ENCODE peak calls at places on chromosomes 12 and 14, in five cellular contexts. S is AG10803, C is thoracic aorta, Q is progenitor cell of endocrine pancreas, U is GM13976. M is an unnamed sample.
A peak's percentile ranks its signal among the peaks of the same experiment; 100 is the strongest.

GRCh38 chr14:105858676-105859025 is 332.3 kb downstream of the TMEM121 start:
- DNase-seq in S (no peak), C (no peak), Q (no peak), U (peak; percentile 0), M (peak; percentile 19)

GRCh38 chr12:22029991-22030390 is 16.0 kb upstream of the CMAS start:
- DNase-seq in S (no peak), C (no peak), Q (no peak), U (no peak), M (no peak)

GRCh38 chr12:5395443-5396401 is 36.2 kb upstream of the NTF3 start:
- DNase-seq in S (no peak), C (no peak), Q (no peak), U (no peak), M (no peak)

GRCh38 chr14:106843951-106844483 is 1317.6 kb downstream of the TMEM121 start:
- DNase-seq in S (no peak), C (no peak), Q (no peak), U (peak; percentile 50), M (no peak)

GRCh38 chr14:78325911-78326310 is 155.7 kb downstream of the NRXN3 start:
- DNase-seq in S (no peak), C (no peak), Q (no peak), U (no peak), M (no peak)

GRCh38 chr12:11825278-11825677 is 175.8 kb downstream of the ETV6 start:
- DNase-seq in S (no peak), C (no peak), Q (no peak), U (no peak), M (no peak)

GRCh38 chr14:80213602-80214001 is 2.3 kb upstream of the DIO2 start:
- DNase-seq in S (peak; percentile 87), C (no peak), Q (no peak), U (peak; percentile 24), M (no peak)

GRCh38 chr12:5599378-5599777 is 167.5 kb downstream of the NTF3 start:
- DNase-seq in S (no peak), C (no peak), Q (no peak), U (no peak), M (no peak)

GRCh38 chr12:607541-608001 is 55.7 kb downstream of the NINJ2 start:
- DNase-seq in S (no peak), C (no peak), Q (no peak), U (no peak), M (no peak)

GRCh38 chr12:3145546-3146310 is 68.5 kb downstream of the TSPAN9 start:
- DNase-seq in S (no peak), C (no peak), Q (no peak), U (no peak), M (no peak)

GRCh38 chr12:118299791-118300460 is 72.8 kb downstream of the TAOK3 start:
- DNase-seq in S (no peak), C (no peak), Q (no peak), U (no peak), M (no peak)

GRCh38 chr12:78866518-78866917 is 1.9 kb downstream of the SYT1 start:
- DNase-seq in S (no peak), C (no peak), Q (no peak), U (no peak), M (no peak)

GRCh38 chr12:98085360-98085759 is 430.0 kb upstream of the TMPO start:
- DNase-seq in S (no peak), C (no peak), Q (no peak), U (no peak), M (no peak)

GRCh38 chr14:79161576-79161975 is 991.4 kb downstream of the NRXN3 start:
- DNase-seq in S (peak; percentile 1), C (no peak), Q (peak; percentile 37), U (no peak), M (peak; percentile 71)

GRCh38 chr14:58978336-58978735 is 210.1 kb upstream of the DAAM1 start:
- DNase-seq in S (peak; percentile 41), C (no peak), Q (no peak), U (no peak), M (no peak)

GRCh38 chr12:28027947-28028724 is 55.6 kb upstream of the PTHLH start:
- DNase-seq in S (no peak), C (no peak), Q (no peak), U (no peak), M (no peak)

GRCh38 chr14:76742185-76742584 is 19.1 kb upstream of the VASH1 start:
- DNase-seq in S (no peak), C (no peak), Q (no peak), U (no peak), M (no peak)

GRCh38 chr12:130992979-130993538 is 39.4 kb downstream of the ADGRD1 start:
- DNase-seq in S (no peak), C (no peak), Q (no peak), U (no peak), M (no peak)

GRCh38 chr12:5480953-5481300 is 49.0 kb downstream of the NTF3 start:
- DNase-seq in S (no peak), C (no peak), Q (no peak), U (no peak), M (no peak)

GRCh38 chr12:15858348-15858747 is 23.8 kb upstream of the STRAP start:
- DNase-seq in S (no peak), C (no peak), Q (no peak), U (no peak), M (no peak)

GRCh38 chr12:21551811-21552469 is 25.8 kb downstream of the SPX start:
- DNase-seq in S (no peak), C (no peak), Q (no peak), U (no peak), M (no peak)

GRCh38 chr12:95884998-95885397 is 26.2 kb downstream of the SNRPF start:
- DNase-seq in S (no peak), C (no peak), Q (no peak), U (no peak), M (no peak)

GRCh38 chr12:11765817-11766794 is 116.6 kb downstream of the ETV6 start:
- DNase-seq in S (peak; percentile 89), C (no peak), Q (no peak), U (peak; percentile 55), M (peak; percentile 67)

GRCh38 chr12:106645074-106645421 is 62.2 kb downstream of the RFX4 start:
- DNase-seq in S (no peak), C (no peak), Q (no peak), U (no peak), M (no peak)

GRCh38 chr12:101200824-101201223 is 9.2 kb downstream of the SLC5A8 start:
- DNase-seq in S (no peak), C (no peak), Q (no peak), U (no peak), M (no peak)

GRCh38 chr14:34539407-34540180 is at the start of gene EAPP:
- DNase-seq in S (peak; percentile 97), C (peak; percentile 94), Q (peak; percentile 94), U (peak; percentile 97), M (peak; percentile 91)

GRCh38 chr12:57268264-57268663 is 17.3 kb upstream of the STAC3 start:
- DNase-seq in S (no peak), C (no peak), Q (no peak), U (no peak), M (no peak)

GRCh38 chr12:45232771-45233372 is 17.0 kb downstream of the ANO6 start:
- DNase-seq in S (peak; percentile 95), C (peak; percentile 51), Q (no peak), U (no peak), M (no peak)

DNA sequence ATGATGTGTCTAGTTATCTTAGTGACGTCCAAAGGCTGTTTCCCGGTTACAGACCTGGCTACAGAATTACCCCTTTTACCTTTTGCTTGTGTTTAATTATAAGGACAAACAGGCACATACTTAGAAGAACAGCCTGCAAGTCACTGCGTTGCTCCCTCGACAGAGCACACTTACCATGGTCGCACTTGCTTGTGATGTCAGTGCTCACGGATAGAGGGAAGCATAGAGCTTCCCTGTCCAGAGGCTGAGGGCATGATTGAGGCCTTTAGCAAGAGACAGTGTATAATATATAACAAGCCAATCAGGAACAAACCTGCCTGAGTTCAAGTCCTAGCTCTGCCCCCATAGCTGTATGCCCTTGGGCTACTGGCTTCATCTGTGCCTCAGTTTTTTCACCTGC is 73.2 kb upstream of the SCN8A start:
- DNase-seq in S (no peak), C (no peak), Q (no peak), U (no peak), M (no peak)
- TF ChIP-seq CTCF in S (peak; percentile 9), C (no peak), Q (no peak), U (no peak), M (no peak)

GRCh38 chr12:26126340-26127284 is 1.8 kb upstream of the BHLHE41 start:
- DNase-seq in S (peak; percentile 85), C (peak; percentile 27), Q (peak; percentile 82), U (peak; percentile 68), M (peak; percentile 81)
- TF ChIP-seq CTCF in S (no peak), C (peak; percentile 12), Q (no peak), U (no peak), M (no peak)

DNA sequence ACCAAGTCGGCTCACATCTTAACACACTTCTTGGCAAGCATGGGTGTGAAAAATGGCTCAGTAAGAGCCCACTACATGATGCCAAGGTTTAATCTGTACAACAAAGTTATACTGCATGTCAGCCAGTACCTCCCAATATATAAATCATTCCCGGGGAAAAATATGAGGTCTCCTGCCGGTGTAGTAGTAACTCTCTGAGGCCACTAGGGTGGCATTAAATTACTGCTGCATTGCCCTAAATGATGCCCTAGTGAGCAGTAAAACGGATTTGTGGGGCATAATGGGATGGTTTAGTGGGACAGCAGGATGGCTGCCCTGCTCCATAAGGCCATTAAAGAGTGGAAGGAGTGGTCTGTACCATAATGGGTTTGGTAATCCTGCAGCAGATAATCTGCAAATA is 267.7 kb downstream of the MED13L start:
- DNase-seq in S (no peak), C (no peak), Q (no peak), U (no peak), M (no peak)
- TF ChIP-seq CTCF in S (peak; percentile 31), C (peak; percentile 27), Q (peak; percentile 42), U (no peak), M (peak; percentile 50)

GRCh38 chr14:57390037-57390805 is at the start of gene NAA30:
- DNase-seq in S (peak; percentile 93), C (peak; percentile 84), Q (peak; percentile 91), U (peak; percentile 93), M (peak; percentile 86)

GRCh38 chr14:57392830-57393229 is 2.4 kb downstream of the NAA30 start:
- DNase-seq in S (no peak), C (no peak), Q (no peak), U (no peak), M (no peak)

GRCh38 chr14:57391609-57392195 is 1.3 kb downstream of the NAA30 start:
- DNase-seq in S (no peak), C (no peak), Q (no peak), U (no peak), M (no peak)

GRCh38 chr14:57389646-57390036 is 745 bp upstream of the NAA30 start:
- DNase-seq in S (no peak), C (no peak), Q (no peak), U (no peak), M (no peak)

DNA sequence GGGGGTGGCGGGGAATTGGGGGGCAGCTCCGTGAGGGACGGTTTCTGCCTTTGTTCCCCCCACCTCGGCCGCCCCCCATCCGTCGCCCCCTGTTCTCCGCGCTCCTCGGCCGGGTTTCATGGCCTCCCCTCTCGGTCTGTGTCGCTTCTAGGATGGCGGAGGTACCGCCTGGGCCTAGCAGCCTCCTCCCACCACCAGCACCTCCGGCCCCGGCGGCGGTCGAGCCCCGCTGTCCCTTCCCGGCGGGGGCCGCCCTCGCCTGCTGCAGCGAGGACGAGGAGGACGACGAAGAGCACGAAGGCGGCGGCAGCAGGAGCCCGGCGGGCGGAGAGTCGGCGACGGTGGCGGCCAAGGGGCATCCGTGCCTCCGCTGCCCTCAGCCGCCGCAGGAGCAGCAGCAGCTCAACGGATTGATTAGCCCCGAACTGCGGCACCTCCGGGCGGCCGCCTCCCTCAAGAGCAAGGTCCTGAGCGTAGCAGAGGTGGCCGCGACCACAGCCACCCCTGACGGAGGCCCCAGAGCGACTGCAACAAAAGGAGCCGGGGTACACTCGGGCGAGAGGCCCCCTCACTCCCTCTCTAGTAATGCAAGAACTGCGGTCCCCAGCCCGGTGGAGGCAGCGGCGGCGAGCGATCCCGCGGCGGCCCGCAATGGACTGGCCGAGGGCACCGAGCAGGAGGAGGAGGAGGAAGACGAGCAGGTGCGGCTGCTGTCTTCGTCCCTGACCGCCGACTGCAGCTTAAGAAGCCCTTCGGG is 598 bp downstream of the NAA30 start:
- DNase-seq in S (peak; percentile 28), C (no peak), Q (peak; percentile 39), U (peak; percentile 68), M (peak; percentile 60)
- TF ChIP-seq CTCF in S (no peak), C (no peak), Q (peak; percentile 5), U (no peak), M (no peak)